ENCODE peak calls at places on chromosome 17, in five cellular contexts. F, E, O, P and Z are unnamed samples.

GRCh38 chr17:19344311-19345066 is 18.0 kb downstream of the B9D1 start:
- DNase-seq in P (no peak), E (no peak), F (no peak), O (no peak), Z (no peak)

GRCh38 chr17:17514361-17514992 is 18.3 kb upstream of the RASD1 start:
- DNase-seq in O (no peak), E (no peak), P (no peak), F (no peak), Z (no peak)

GRCh38 chr17:8123695-8124349 is at the start of gene HES7:
- DNase-seq in P (no peak), E (no peak), F (no peak), O (peak; percentile 42), Z (no peak)

GRCh38 chr17:78972507-78973105 is 7.1 kb downstream of the LGALS3BP start:
- DNase-seq in E (no peak), P (no peak), F (no peak), O (no peak), Z (no peak)

GRCh38 chr17:34474706-34475105 is 104.7 kb upstream of the TMEM132E start:
- DNase-seq in P (no peak), E (no peak), F (no peak), O (no peak), Z (no peak)

GRCh38 chr17:19338031-19338990 is 24.2 kb downstream of the B9D1 start:
- DNase-seq in O (peak; percentile 81), P (peak; percentile 82), E (peak; percentile 55), F (no peak), Z (no peak)

GRCh38 chr17:49407981-49408501 is 6.6 kb downstream of the PHB1 start:
- DNase-seq in P (peak; percentile 97), O (peak; percentile 91), E (peak; percentile 63), F (peak; percentile 31), Z (peak; percentile 69)

GRCh38 chr17:59427996-59428395 is 96.5 kb downstream of the YPEL2 start:
- DNase-seq in E (no peak), F (no peak), P (no peak), O (no peak), Z (no peak)

GRCh38 chr17:77147357-77147801 is 6.6 kb downstream of the SEC14L1 start:
- DNase-seq in F (no peak), E (no peak), P (no peak), O (no peak), Z (no peak)

GRCh38 chr17:35028531-35029262 is 34.8 kb downstream of the RFFL start:
- DNase-seq in F (no peak), O (no peak), E (peak; percentile 84), P (no peak), Z (no peak)

GRCh38 chr17:43655702-43656275 is 5.9 kb downstream of the MEOX1 start:
- DNase-seq in O (no peak), F (no peak), E (peak; percentile 62), P (no peak), Z (no peak)

GRCh38 chr17:66483946-66484345 is 181.5 kb downstream of the PRKCA start:
- DNase-seq in F (no peak), O (no peak), P (no peak), E (no peak), Z (no peak)